ENCODE peak calls at places on chromosomes 4 and X, in seven cellular contexts. W, D, E, P, V, B and A are unnamed samples.

GRCh38 chr4:173318648-173319211 is 15.4 kb downstream of the HMGB2 start:
- DNase-seq in V (no peak), B (no peak), P (no peak), E (peak; percentile 74), D (no peak), W (peak; percentile 56), A (peak; percentile 18)

GRCh38 chr4:146340798-146341197 is 126.5 kb downstream of the REELD1 start:
- DNase-seq in P (no peak), V (no peak), D (no peak), E (peak; percentile 54), B (no peak), W (peak; percentile 38), A (no peak)

GRCh38 chr4:53618321-53618720 is 27.0 kb upstream of the LNX1 start:
- DNase-seq in E (no peak), P (no peak), W (no peak), D (no peak), V (no peak), B (no peak), A (no peak)

GRCh38 chrX:154026136-154026806 is 6.6 kb upstream of the IRAK1 start:
- DNase-seq in E (no peak), W (no peak), B (no peak), V (no peak), P (no peak), D (no peak), A (no peak)

GRCh38 chr4:16259531-16260246 is 33.4 kb upstream of the TAPT1 start:
- DNase-seq in W (no peak), B (no peak), P (no peak), V (no peak), D (no peak), E (peak; percentile 16), A (no peak)

GRCh38 chr4:14178421-14178820 is 550.9 kb upstream of the BOD1L1 start:
- DNase-seq in P (no peak), D (no peak), B (no peak), V (no peak), W (peak; percentile 12), E (peak; percentile 57), A (peak; percentile 78)

GRCh38 chr4:171857302-171858005 is 44.2 kb downstream of the GALNTL6 start:
- DNase-seq in P (no peak), D (no peak), E (no peak), W (peak; percentile 42), B (no peak), V (no peak), A (no peak)

GRCh38 chr4:71130827-71131603 is 137.6 kb downstream of the DCK start:
- DNase-seq in D (no peak), P (no peak), B (no peak), W (peak; percentile 50), V (peak; percentile 7), E (peak; percentile 89), A (peak; percentile 20)

GRCh38 chrX:10726647-10727046 is 106.3 kb upstream of the MID1 start:
- DNase-seq in V (peak; percentile 50), B (no peak), E (peak; percentile 68), P (no peak), W (peak; percentile 47), D (no peak), A (no peak)

GRCh38 chr4:67437974-67438713 is 107.2 kb downstream of the CENPC start:
- DNase-seq in V (no peak), B (no peak), P (no peak), D (no peak), W (peak; percentile 88), E (peak; percentile 85), A (no peak)

GRCh38 chr4:175671491-175671934 is 140.6 kb downstream of the GPM6A start:
- DNase-seq in D (peak; percentile 20), V (no peak), P (peak; percentile 61), B (peak; percentile 58), W (no peak), E (no peak), A (peak; percentile 68)

GRCh38 chr4:184343400-184344177 is 125.9 kb upstream of the ENPP6 start:
- DNase-seq in E (peak; percentile 75), D (peak; percentile 69), B (peak; percentile 69), W (peak; percentile 84), P (peak; percentile 86), V (peak; percentile 21), A (peak; percentile 91)

GRCh38 chr4:126306152-126306869 is 991.6 kb downstream of the FAT4 start:
- DNase-seq in P (no peak), D (no peak), W (no peak), V (no peak), B (no peak), E (no peak), A (no peak)

GRCh38 chrX:48522291-48522690 is 683 bp downstream of the EBP start:
- DNase-seq in W (no peak), V (no peak), E (no peak), D (no peak), B (no peak), P (no peak), A (no peak)

GRCh38 chr4:39305902-39306677 is 60.1 kb downstream of the RFC1 start:
- DNase-seq in V (no peak), B (no peak), W (no peak), E (no peak), P (no peak), D (no peak), A (no peak)

GRCh38 chr4:159117968-159118367 is 15.1 kb downstream of the RAPGEF2 start:
- DNase-seq in B (no peak), W (no peak), D (no peak), V (no peak), P (no peak), E (no peak), A (no peak)

GRCh38 chr4:131002132-131002531 is 1906.2 kb downstream of the C4orf33 start:
- DNase-seq in W (no peak), V (no peak), D (no peak), E (no peak), B (no peak), P (no peak), A (no peak)

GRCh38 chrX:17629519-17629918 is 107.8 kb upstream of the SCML1 start:
- DNase-seq in P (no peak), V (no peak), W (no peak), D (no peak), B (no peak), E (no peak), A (no peak)

DNA sequence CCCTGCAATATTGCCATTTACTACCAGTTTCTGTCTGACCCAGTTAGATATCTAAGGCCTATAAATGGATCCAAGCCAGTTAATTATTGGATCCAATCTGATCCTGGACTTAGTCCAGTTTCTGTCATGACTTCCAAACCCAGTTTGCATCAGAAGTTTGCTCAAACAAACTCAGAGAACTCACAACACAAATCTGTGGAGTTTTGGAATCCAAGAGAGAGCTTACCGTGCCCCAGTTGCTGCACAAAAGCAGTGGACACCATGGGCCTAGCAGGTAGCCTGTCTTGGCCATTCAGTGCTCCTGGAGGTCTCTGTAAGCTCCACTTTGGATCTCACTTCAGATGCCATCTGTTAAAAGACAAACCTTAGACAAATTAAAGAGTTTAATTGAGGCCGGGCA is 174.5 kb downstream of the AASDH start:
- DNase-seq in V (no peak), W (no peak), E (no peak), D (no peak), B (no peak), P (no peak), A (no peak)
- H3K23ac ChIP-seq in V (no peak overlapping the region), W (no peak overlapping the region), E (no peak overlapping the region), D (no peak overlapping the region), B (no peak overlapping the region), P (no peak overlapping the region), A (no peak overlapping the region)

GRCh38 chr4:108636246-108636645 is 14.2 kb upstream of the OSTC start:
- DNase-seq in V (no peak), P (no peak), W (no peak), E (no peak), D (no peak), B (no peak), A (no peak)

GRCh38 chr4:108637856-108638255 is 12.5 kb upstream of the OSTC start:
- DNase-seq in B (no peak), W (peak; percentile 15), D (no peak), V (no peak), P (no peak), E (no peak), A (no peak)

DNA sequence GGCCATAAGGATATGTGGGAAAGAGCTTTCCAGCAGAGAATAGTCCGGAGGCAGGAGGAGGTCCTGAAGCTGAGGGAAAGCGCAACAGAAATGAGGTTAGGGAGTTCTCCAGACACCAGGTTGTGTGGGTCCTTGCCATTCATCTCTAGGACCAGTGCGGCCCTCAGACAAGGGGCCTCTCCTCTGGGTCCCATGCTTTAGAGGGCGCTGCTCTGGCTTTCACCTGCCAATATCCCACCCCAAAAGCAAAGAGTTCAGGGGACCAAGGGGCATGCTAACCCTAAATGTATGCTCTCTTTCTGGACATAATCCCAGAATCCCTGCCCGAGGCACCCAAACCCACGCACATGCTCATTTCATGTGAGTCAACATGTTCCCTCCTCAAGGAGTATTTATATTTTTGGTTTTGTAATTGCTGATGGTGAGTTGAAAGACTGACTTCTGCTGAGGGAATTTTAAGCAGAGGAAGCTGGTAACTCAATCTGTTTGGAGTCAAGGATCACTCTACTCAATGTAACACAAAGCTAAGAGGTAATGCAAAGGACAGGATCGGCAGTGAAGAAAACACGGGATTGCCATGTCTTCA is 14.8 kb downstream of the RPL34 start:
- DNase-seq in P (no peak), D (no peak), V (no peak), E (no peak), W (no peak), B (no peak), A (no peak)
- H3K23ac ChIP-seq in P (no peak overlapping the region), D (no peak overlapping the region), V (no peak overlapping the region), E (no peak overlapping the region), W (no peak overlapping the region), B (no peak overlapping the region), A (no peak overlapping the region)

DNA sequence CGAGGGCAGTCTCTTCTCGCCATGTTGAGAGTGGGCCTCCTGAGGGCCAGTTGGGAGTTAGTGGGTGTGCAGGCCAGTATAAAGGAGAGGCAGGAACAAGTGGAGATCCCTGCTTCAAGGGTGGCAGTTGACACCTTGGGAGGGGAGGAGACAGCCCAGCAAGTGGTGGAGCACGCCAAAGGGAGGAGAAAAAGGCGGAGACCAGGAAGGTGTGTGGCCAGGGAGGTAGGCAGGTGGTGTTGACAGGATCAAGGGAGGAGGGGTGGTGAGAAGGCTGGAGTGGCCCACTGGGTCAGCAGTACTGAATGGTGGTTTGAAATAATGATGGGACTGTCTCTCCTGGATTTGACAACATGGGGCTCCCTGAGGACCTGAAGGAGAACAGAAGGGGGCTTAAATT is 32.6 kb downstream of the ZNF185 start:
- DNase-seq in D (no peak), W (no peak), P (no peak), E (no peak), V (no peak), B (no peak), A (no peak)
- H3K23ac ChIP-seq in D (no peak overlapping the region), W (peak overlapping the region; percentile 79), P (no peak overlapping the region), E (no peak overlapping the region), V (no peak overlapping the region), B (no peak overlapping the region), A (no peak overlapping the region)

GRCh38 chrX:27446423-27446822 is 16.7 kb downstream of the PPP4R3C start:
- DNase-seq in B (no peak), W (no peak), V (no peak), D (no peak), E (no peak), P (no peak), A (no peak)

GRCh38 chrX:27445438-27445837 is 17.7 kb downstream of the PPP4R3C start:
- DNase-seq in P (no peak), B (no peak), E (no peak), V (no peak), D (no peak), W (no peak), A (no peak)

DNA sequence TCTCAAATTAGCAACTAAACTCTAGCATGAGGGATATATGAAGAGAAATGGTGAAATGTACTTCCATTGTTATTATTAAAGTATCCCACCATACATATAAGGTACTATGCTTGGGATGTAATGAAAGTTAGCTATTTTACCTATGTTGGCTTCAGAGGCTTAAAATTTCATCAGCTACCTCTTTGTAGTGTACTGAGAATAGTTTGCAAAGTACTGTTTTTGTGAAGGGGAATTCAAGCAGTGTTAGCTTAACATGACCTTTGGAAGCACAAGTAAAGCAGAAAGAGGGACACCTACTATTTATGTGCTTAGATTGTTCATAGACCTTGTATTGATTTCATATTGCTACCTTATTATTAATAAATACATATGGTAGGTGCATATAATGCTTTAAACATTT is 11.8 kb downstream of the PPP4R3C start:
- DNase-seq in E (no peak), B (no peak), P (no peak), D (no peak), W (no peak), V (no peak), A (no peak)
- H3K23ac ChIP-seq in E (no peak overlapping the region), B (no peak overlapping the region), P (no peak overlapping the region), D (no peak overlapping the region), W (no peak overlapping the region), V (no peak overlapping the region), A (no peak overlapping the region)